ENCODE peak calls at places on chromosomes 13 and 19, in eight cellular contexts. N is fibroblast of pulmonary artery, D is cardiac fibroblast, H is astrocyte of the spinal cord, M is heart left ventricle, E is tibial artery, L is endodermal cell, Z is PC-3. P is an unnamed sample.
A peak's percentile ranks its signal among the peaks of the same experiment; 100 is the strongest.

GRCh38 chr19:4197625-4198466 is 15.4 kb downstream of the ANKRD24 start:
- DNase-seq in E (no peak), N (peak; percentile 10), H (no peak), M (no peak), D (no peak), Z (no peak), L (peak; percentile 80), P (peak; percentile 74)

GRCh38 chr13:26619321-26619720 is 61.8 kb downstream of the WASF3 start:
- DNase-seq in D (peak; percentile 22), L (no peak), N (peak; percentile 24), E (no peak), M (no peak), H (peak; percentile 71), Z (peak; percentile 18), P (no peak)

GRCh38 chr13:51298812-51299211 is 40.7 kb upstream of the SERPINE3 start:
- DNase-seq in D (peak; percentile 14), H (no peak), N (peak; percentile 19), E (no peak), Z (peak; percentile 5), L (peak; percentile 43), M (no peak), P (no peak)

GRCh38 chr13:109869312-109870237 is 83.2 kb upstream of the IRS2 start:
- DNase-seq in L (peak; percentile 63), H (peak; percentile 50), D (peak; percentile 83), E (peak; percentile 27), Z (no peak), N (peak; percentile 85), M (peak; percentile 91), P (no peak)

GRCh38 chr13:79468819-79469218 is 12.1 kb upstream of the NDFIP2 start:
- DNase-seq in H (no peak), N (no peak), D (no peak), Z (no peak), E (no peak), L (no peak), M (no peak), P (no peak)

GRCh38 chr13:42652642-42653415 is 78.9 kb downstream of the TNFSF11 start:
- DNase-seq in M (no peak), H (no peak), E (no peak), D (no peak), L (no peak), Z (peak; percentile 12), N (no peak), P (no peak)

GRCh38 chr13:20161275-20161950 is 561 bp upstream of the GJA3 start:
- DNase-seq in L (peak; percentile 65), D (no peak), M (peak; percentile 59), N (no peak), H (no peak), Z (no peak), E (no peak), P (peak; percentile 53)

GRCh38 chr19:57712222-57712621 is 3.2 kb upstream of the ZNF154 start:
- DNase-seq in D (no peak), N (no peak), M (no peak), E (no peak), Z (no peak), H (no peak), L (no peak), P (no peak)

GRCh38 chr13:101785858-101786257 is 333.4 kb downstream of the ITGBL1 start:
- DNase-seq in M (peak; percentile 42), L (peak; percentile 85), Z (peak; percentile 59), D (peak; percentile 0), N (peak; percentile 3), H (peak; percentile 41), E (no peak), P (peak; percentile 64)

GRCh38 chr13:24161980-24162517 is 1.5 kb downstream of the SPATA13 start:
- DNase-seq in E (no peak), H (no peak), D (no peak), Z (peak; percentile 57), N (no peak), M (no peak), L (no peak), P (no peak)

GRCh38 chr19:47093254-47093653 is 20.3 kb downstream of the ZC3H4 start:
- DNase-seq in H (no peak), Z (no peak), N (no peak), E (no peak), M (no peak), D (no peak), L (no peak), P (no peak)

GRCh38 chr19:7815325-7815724 is 14.7 kb upstream of the EVI5L start:
- DNase-seq in D (no peak), L (no peak), H (no peak), Z (no peak), N (no peak), M (no peak), E (no peak), P (no peak)

GRCh38 chr19:8569066-8569761 is 8.0 kb downstream of the MYO1F start:
- DNase-seq in H (peak; percentile 96), L (no peak), Z (peak; percentile 96), E (peak; percentile 44), D (peak; percentile 89), N (peak; percentile 88), M (peak; percentile 58), P (no peak)

GRCh38 chr13:98751397-98752110 is 918 bp downstream of the SLC15A1 start:
- DNase-seq in E (no peak), Z (peak; percentile 44), N (peak; percentile 27), D (peak; percentile 42), L (peak; percentile 83), M (no peak), H (peak; percentile 13), P (peak; percentile 43)
- H3K4me3 ChIP-seq in E (peak overlapping the region; percentile 41), Z (peak overlapping the region; percentile 60), N (peak overlapping the region; percentile 14), D (peak overlapping the region; percentile 36), L (peak overlapping the region; percentile 62), M (peak overlapping the region; percentile 41), H (peak overlapping the region; percentile 10), P (peak overlapping the region; percentile 57)

DNA sequence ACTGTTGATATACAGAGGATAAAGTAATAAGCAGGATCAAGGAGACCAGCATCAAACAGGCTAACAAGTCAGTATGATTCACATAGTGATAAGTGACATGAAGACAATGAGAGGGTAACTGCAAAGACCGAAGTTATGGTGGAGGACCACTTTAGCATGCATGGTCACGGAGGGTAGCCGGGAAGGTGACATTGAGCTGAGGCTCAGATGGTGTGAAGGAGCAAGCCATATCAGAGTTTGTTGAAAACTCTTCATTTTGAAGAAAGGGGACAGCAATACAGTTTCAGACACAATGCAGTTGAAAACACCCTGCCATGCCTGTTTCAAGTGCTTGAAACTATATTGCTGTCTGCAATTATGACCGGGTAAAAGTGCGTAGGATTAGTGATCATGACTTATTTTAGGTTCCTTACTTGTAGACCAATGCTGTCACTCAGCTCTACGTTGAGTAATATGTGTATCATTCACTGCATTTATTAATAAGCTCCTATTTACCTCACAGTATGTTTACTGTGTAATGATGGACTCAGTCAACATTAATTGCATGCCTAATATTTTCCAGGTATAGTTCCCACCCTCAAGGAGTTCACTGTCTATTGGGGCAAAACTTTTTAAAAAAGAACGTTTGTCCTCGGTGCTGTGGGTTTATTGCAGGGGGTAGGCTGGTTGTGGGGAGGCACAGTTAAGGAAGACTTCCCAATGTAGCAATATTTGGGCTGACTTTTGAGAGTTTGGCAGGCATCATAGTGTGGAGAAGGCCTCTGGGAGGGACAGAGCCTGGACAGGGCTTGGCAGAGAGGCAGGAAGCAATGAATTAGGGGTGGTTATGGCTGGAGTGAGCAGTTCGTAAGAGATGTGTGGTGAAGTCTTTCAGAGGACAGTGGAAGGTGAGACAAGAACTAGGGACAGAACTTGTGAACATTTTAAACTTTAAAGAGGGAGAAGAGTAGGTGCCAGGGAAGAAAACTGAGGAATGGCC is 3.2 kb downstream of the UBAC2 start:
- DNase-seq in H (no peak), D (no peak), E (no peak), Z (no peak), N (no peak), L (peak; percentile 28), M (no peak), P (no peak)
- H3K4me3 ChIP-seq in H (no peak overlapping the region), D (no peak overlapping the region), E (no peak overlapping the region), Z (no peak overlapping the region), N (no peak overlapping the region), L (no peak overlapping the region), M (no peak overlapping the region), P (no peak overlapping the region)

GRCh38 chr19:14350866-14351265 is 30.4 kb upstream of the ADGRE5 start:
- DNase-seq in M (no peak), Z (no peak), L (no peak), H (no peak), E (no peak), D (no peak), N (no peak), P (no peak)

GRCh38 chr19:14350302-14350701 is 30.9 kb upstream of the ADGRE5 start:
- DNase-seq in D (no peak), N (no peak), E (no peak), L (no peak), H (no peak), Z (no peak), M (no peak), P (peak; percentile 18)

GRCh38 chr19:14346279-14346678 is 35.0 kb upstream of the ADGRE5 start:
- DNase-seq in M (no peak), Z (no peak), D (no peak), H (no peak), L (no peak), E (no peak), N (no peak), P (no peak)

GRCh38 chr19:14349426-14349825 is 31.8 kb upstream of the ADGRE5 start:
- DNase-seq in N (no peak), H (no peak), E (no peak), Z (no peak), L (no peak), D (no peak), M (no peak), P (no peak)

DNA sequence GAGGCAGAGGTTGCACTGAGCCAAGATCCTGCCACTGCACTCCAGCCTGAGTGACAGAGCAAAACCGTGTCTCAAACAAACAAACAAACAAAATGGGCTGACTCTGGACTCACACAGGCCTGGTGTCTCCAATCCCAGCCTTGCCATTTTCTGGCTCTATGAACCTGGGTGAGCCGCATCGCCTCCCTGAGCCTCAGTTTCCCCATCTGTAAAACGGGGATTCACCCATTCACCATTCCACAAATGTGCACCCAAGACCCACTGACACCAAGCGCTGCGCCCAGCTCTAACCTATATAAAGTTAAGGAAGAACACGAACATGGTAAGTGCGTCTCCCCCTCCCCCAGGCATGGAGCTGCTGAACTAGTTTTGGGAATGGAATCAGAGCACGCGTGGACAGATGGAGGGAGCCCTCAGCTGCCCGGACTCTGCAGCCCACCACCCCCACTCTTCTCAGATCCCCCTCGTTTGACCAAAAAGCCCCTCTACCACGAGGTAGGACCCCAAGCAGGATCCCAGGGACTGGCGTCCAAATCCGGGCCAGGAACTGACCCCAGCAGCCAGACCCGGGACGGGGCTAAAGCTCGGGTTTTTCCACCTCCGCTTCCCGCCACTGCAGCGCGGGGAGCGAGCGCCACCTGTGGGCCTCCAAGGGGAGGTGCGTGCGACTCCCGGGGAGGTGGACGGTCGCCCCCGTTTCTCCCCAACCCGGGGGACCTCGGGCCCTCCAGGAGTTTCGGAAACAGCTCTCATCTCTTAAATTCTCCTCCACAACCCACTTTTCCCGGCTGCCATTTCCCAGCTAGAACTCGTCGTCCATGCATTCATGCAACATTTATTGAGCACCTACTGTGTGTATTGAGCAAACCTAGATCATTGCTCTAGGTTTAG is 33.0 kb upstream of the ADGRE5 start:
- DNase-seq in M (peak; percentile 75), H (peak; percentile 38), Z (peak; percentile 75), E (peak; percentile 31), N (peak; percentile 59), L (peak; percentile 90), D (peak; percentile 61), P (peak; percentile 79)
- H3K4me3 ChIP-seq in M (peak overlapping the region; percentile 30), H (no peak overlapping the region), Z (peak overlapping the region; percentile 70), E (peak overlapping the region; percentile 25), N (peak overlapping the region; percentile 38), L (no peak overlapping the region), D (peak overlapping the region; percentile 28), P (no peak overlapping the region)

DNA sequence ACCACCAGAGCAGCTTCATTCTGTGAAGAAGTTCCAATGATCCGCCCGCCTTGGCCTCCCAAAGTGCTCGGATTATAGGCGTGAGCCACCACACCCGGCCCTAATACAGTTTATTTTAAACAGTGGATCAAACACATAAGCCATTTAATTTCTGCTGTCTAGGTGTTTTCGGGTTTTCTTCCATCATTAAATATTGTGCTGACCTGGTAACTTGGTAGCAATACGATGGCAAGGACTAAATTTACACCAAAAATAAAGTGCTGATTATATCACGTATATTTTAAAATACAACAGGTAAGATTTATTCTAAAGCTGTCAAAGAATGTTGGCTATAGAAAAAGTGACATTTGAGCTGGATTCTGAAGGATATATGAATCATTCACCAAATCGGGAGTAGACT is 1.3 kb downstream of the MED4 start:
- DNase-seq in D (no peak), L (no peak), Z (no peak), H (no peak), M (no peak), N (no peak), E (no peak), P (no peak)
- H3K4me3 ChIP-seq in D (peak overlapping the region; percentile 99), L (peak overlapping the region; percentile 96), Z (peak overlapping the region; percentile 99), H (peak overlapping the region; percentile 99), M (peak overlapping the region; percentile 80), N (peak overlapping the region; percentile 94), E (peak overlapping the region; percentile 95), P (peak overlapping the region; percentile 94)